ENCODE peak calls at places on chromosome 16, in five cellular contexts. S, G, R, O and A are unnamed samples.

GRCh38 chr16:81564368-81565060 is 119.9 kb downstream of the CMIP start:
- DNase-seq in S (peak; percentile 39), O (no peak), G (no peak), R (no peak), A (no peak)

GRCh38 chr16:81524382-81524781 is 79.8 kb downstream of the CMIP start:
- DNase-seq in G (no peak), S (no peak), R (no peak), O (no peak), A (no peak)

GRCh38 chr16:71387045-71387871 is 28.7 kb downstream of the CALB2 start:
- DNase-seq in R (no peak), G (no peak), S (no peak), O (no peak), A (no peak)

GRCh38 chr16:83200005-83200779 is 573.4 kb downstream of the CDH13 start:
- DNase-seq in S (peak; percentile 31), R (peak; percentile 57), G (peak; percentile 8), O (no peak), A (no peak)

GRCh38 chr16:57679016-57679415 is 10.9 kb downstream of the ADGRG3 start:
- DNase-seq in S (no peak), G (no peak), R (no peak), O (no peak), A (no peak)

GRCh38 chr16:53121043-53121442 is 66.3 kb downstream of the CHD9 start:
- DNase-seq in S (no peak), O (no peak), G (no peak), R (no peak), A (no peak)

GRCh38 chr16:82641336-82641984 is 14.7 kb downstream of the CDH13 start:
- DNase-seq in G (peak; percentile 63), S (peak; percentile 48), R (peak; percentile 80), O (peak; percentile 58), A (no peak)

GRCh38 chr16:67530013-67530939 is 1.6 kb downstream of the RIPOR1 start:
- DNase-seq in R (peak; percentile 80), O (peak; percentile 55), S (peak; percentile 73), G (peak; percentile 85), A (peak; percentile 66)

GRCh38 chr16:53839150-53839549 is 135.2 kb downstream of the FTO start:
- DNase-seq in G (no peak), S (no peak), R (no peak), O (no peak), A (no peak)

GRCh38 chr16:78321611-78322010 is 222.2 kb downstream of the WWOX start:
- DNase-seq in R (no peak), O (no peak), G (no peak), S (no peak), A (no peak)

GRCh38 chr16:14132696-14133048 is 61.6 kb downstream of the MRTFB start:
- DNase-seq in G (no peak), R (no peak), S (peak; percentile 31), O (peak; percentile 4), A (no peak)

GRCh38 chr16:11087691-11088431 is 143.5 kb downstream of the CLEC16A start:
- DNase-seq in S (peak; percentile 15), O (no peak), R (peak; percentile 49), G (no peak), A (no peak)

GRCh38 chr16:11497329-11497805 is 89.4 kb downstream of the LITAF start:
- DNase-seq in S (peak; percentile 76), O (peak; percentile 74), G (peak; percentile 65), R (peak; percentile 72), A (peak; percentile 96)

GRCh38 chr16:47492428-47493357 is 31.6 kb downstream of the PHKB start:
- DNase-seq in G (peak; percentile 74), O (no peak), R (peak; percentile 33), S (peak; percentile 47), A (peak; percentile 62)

GRCh38 chr16:84737658-84738057 is 37.9 kb downstream of the USP10 start:
- DNase-seq in O (no peak), S (no peak), R (no peak), G (no peak), A (no peak)

GRCh38 chr16:64539811-64540210 is 582.1 kb downstream of the CDH11 start:
- DNase-seq in S (no peak), O (no peak), G (no peak), R (no peak), A (no peak)

GRCh38 chr16:79372504-79373184 is 227.9 kb downstream of the MAF start:
- DNase-seq in O (no peak), G (peak; percentile 57), S (peak; percentile 64), R (peak; percentile 89), A (peak; percentile 57)

GRCh38 chr16:64952177-64952576 is 169.7 kb downstream of the CDH11 start:
- DNase-seq in S (peak; percentile 90), G (peak; percentile 68), O (peak; percentile 31), R (peak; percentile 96), A (no peak)

DNA sequence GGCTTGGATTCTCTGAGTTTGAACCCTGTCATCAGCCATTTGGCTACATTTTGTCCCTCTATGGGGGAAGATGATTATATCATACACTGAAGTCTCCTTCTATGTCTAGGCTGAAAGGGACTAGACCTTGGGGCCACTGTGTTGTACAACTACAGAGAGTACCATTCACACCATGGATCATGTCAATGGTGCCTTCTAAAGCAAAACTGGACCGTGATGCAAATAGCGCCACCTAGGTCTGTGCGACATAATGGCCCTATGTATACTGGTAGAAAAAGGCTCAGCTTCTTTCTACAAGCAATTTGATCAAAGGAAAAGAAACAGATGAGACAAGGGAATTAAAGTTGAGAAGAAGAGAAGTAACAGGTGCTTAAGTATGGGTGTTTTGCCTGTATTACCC is 100.7 kb downstream of the LYRM1 start:
- DNase-seq in R (peak; percentile 33), G (peak; percentile 26), S (peak; percentile 4), O (peak; percentile 2), A (no peak)
- TF ChIP-seq CTCF in R (peak; percentile 59), G (peak; percentile 50), S (peak; percentile 44), O (peak; percentile 72), A (peak; percentile 51)

DNA sequence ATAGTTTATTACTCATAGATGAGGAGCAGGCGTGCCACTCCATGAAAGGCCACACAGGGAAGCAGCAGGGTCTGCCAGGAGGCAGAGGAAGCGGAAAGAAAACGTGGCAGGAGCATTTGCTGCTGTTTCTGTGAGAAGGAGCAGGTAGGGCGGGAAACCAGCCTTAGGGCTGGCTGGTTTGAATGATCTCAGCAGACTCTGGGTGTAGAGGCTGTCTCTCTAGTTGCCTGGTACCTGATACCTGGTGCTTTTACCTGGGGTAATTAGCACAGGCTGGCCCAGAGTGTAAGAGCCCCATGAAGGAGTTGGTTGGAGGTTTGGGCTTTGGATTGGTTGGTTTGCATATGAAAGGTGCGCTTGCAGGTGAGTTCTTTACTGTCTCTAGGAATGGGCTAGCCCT is 205.0 kb upstream of the CACNG3 start:
- DNase-seq in G (no peak), S (no peak), R (no peak), O (no peak), A (no peak)
- TF ChIP-seq CTCF in G (no peak), S (no peak), R (no peak), O (no peak), A (no peak)

GRCh38 chr16:89919535-89920406 is 1.1 kb downstream of the MC1R start:
- DNase-seq in G (no peak), O (no peak), R (no peak), S (no peak), A (no peak)

GRCh38 chr16:89917773-89918452 is 749 bp upstream of the MC1R start:
- DNase-seq in S (peak; percentile 90), R (peak; percentile 93), O (peak; percentile 94), G (peak; percentile 93), A (no peak)

GRCh38 chr16:89921131-89921698 is 1.9 kb upstream of the TUBB3 start:
- DNase-seq in O (no peak), R (no peak), S (no peak), G (no peak), A (no peak)

GRCh38 chr16:89920723-89921122 is 2.1 kb downstream of the MC1R start:
- DNase-seq in G (no peak), O (peak; percentile 50), R (peak; percentile 37), S (peak; percentile 30), A (no peak)

DNA sequence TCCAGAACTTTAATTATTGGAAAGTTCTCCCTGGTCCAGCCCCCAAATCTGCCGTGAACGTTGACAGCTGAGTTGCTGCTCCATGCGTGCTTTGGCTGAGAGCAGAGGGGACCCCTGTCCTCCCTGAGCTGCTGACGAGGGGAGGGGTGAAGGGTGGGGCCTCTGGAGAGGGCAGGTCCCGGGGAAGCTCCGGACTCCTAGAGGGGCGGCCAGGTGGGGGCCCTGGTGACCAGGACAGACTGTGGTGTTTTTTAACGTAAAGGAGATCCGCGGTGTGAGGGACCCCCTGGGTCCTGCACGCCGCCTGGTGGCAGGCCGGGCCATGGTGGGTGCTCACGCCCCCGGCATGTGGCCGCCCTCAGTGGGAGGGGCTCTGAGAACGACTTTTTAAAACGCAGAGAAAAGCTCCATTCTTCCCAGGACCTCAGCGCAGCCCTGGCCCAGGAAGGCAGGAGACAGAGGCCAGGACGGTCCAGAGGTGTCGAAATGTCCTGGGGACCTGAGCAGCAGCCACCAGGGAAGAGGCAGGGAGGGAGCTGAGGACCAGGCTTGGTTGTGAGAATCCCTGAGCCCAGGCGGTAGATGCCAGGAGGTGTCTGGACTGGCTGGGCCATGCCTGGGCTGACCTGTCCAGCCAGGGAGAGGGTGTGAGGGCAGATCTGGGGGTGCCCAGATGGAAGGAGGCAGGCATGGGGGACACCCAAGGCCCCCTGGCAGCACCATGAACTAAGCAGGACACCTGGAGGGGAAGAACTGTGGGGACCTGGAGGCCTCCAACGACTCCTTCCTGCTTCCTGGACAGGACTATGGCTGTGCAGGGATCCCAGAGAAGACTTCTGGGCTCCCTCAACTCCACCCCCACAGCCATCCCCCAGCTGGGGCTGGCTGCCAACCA is at the start of gene MC1R:
- DNase-seq in R (peak; percentile 54), O (no peak), G (peak; percentile 67), S (no peak), A (no peak)
- TF ChIP-seq CTCF in R (peak; percentile 69), O (peak; percentile 77), G (peak; percentile 65), S (peak; percentile 60), A (no peak)

DNA sequence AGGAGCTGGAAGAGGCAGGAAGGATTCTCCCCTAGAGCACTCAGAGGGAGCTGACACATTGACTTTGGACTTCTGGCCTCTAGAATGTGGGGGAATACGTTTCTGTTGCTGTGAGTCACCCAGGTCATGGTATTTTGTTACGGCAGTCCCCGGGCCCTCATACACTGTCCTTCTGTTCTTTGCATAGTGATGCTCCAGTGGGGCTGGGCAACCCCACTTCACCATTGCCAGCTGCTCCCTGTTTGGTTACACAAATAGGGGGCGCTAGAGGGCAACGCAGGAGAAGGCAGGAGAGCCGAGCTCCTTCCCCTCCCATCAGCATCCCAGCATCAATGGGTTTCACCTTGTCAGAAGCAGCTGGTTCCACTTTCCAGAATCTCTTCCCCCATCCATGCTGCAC is 257.7 kb upstream of the FOXF1 start:
- DNase-seq in G (peak; percentile 65), R (peak; percentile 48), O (peak; percentile 15), S (peak; percentile 25), A (no peak)
- TF ChIP-seq CTCF in G (peak; percentile 71), R (peak; percentile 64), O (peak; percentile 77), S (peak; percentile 58), A (peak; percentile 9)

GRCh38 chr16:73464834-73465233 is 416.9 kb upstream of the ZFHX3 start:
- DNase-seq in G (no peak), O (no peak), S (no peak), R (no peak), A (no peak)
- TF ChIP-seq CTCF in G (no peak), O (no peak), S (no peak), R (no peak), A (no peak)

GRCh38 chr16:2278272-2278608 is 10.3 kb upstream of the RNPS1 start:
- DNase-seq in R (no peak), O (no peak), G (no peak), S (no peak), A (no peak)
- TF ChIP-seq CTCF in R (peak; percentile 31), O (peak; percentile 20), G (peak; percentile 9), S (no peak), A (no peak)